ENCODE peak calls at places on chromosome 1, in four cellular contexts. One of them, this sample, is unnamed.

GRCh38 chr1:220878223-220879081 is 791 bp upstream of the HLX start:
- DNase-seq in NCI-H2081: no peak
- DNase-seq in skeletal muscle cell: no peak
- DNase-seq in retina: peak
- DNase-seq in this sample: no peak

GRCh38 chr1:15963968-15964648 is 11.8 kb downstream of the ZBTB17 start:
- DNase-seq in NCI-H2081: no peak
- DNase-seq in skeletal muscle cell: no peak
- DNase-seq in retina: no peak
- DNase-seq in this sample: no peak

GRCh38 chr1:204278254-204278653 is 64.5 kb upstream of the GOLT1A start:
- DNase-seq in NCI-H2081: no peak
- DNase-seq in skeletal muscle cell: no peak
- DNase-seq in retina: no peak
- DNase-seq in this sample: no peak

GRCh38 chr1:30286984-30287839 is 436.2 kb downstream of the MATN1 start:
- DNase-seq in NCI-H2081: no peak
- DNase-seq in skeletal muscle cell: no peak
- DNase-seq in retina: no peak
- DNase-seq in this sample: no peak

GRCh38 chr1:174217787-174218574 is 58.7 kb downstream of the RABGAP1L start:
- DNase-seq in NCI-H2081: peak
- DNase-seq in skeletal muscle cell: peak
- DNase-seq in retina: peak
- DNase-seq in this sample: peak

GRCh38 chr1:19209439-19209989 is 552 bp downstream of the UBR4 start:
- DNase-seq in NCI-H2081: peak
- DNase-seq in skeletal muscle cell: peak
- DNase-seq in retina: no peak
- DNase-seq in this sample: peak

GRCh38 chr1:247241687-247242086 is 14.2 kb upstream of the VN1R5 start:
- DNase-seq in NCI-H2081: no peak
- DNase-seq in skeletal muscle cell: no peak
- DNase-seq in retina: no peak
- DNase-seq in this sample: no peak

GRCh38 chr1:167599839-167600581 is 30.0 kb upstream of the RCSD1 start:
- DNase-seq in NCI-H2081: no peak
- DNase-seq in skeletal muscle cell: peak
- DNase-seq in retina: no peak
- DNase-seq in this sample: no peak

GRCh38 chr1:232108598-232108997 is 482.0 kb downstream of the DISC1 start:
- DNase-seq in NCI-H2081: no peak
- DNase-seq in skeletal muscle cell: no peak
- DNase-seq in retina: no peak
- DNase-seq in this sample: no peak

GRCh38 chr1:179976970-179977651 is 22.5 kb downstream of the CEP350 start:
- DNase-seq in NCI-H2081: no peak
- DNase-seq in skeletal muscle cell: no peak
- DNase-seq in retina: no peak
- DNase-seq in this sample: peak

GRCh38 chr1:198558402-198558801 is 17.9 kb upstream of the ATP6V1G3 start:
- DNase-seq in NCI-H2081: no peak
- DNase-seq in skeletal muscle cell: no peak
- DNase-seq in retina: no peak
- DNase-seq in this sample: no peak

GRCh38 chr1:168521391-168522000 is 22.3 kb downstream of the XCL2 start:
- DNase-seq in NCI-H2081: no peak
- DNase-seq in skeletal muscle cell: no peak
- DNase-seq in retina: no peak
- DNase-seq in this sample: no peak

GRCh38 chr1:2300004-2300771 is 72.1 kb downstream of the SKI start:
- DNase-seq in NCI-H2081: no peak
- DNase-seq in skeletal muscle cell: no peak
- DNase-seq in retina: no peak
- DNase-seq in this sample: no peak